ENCODE peak calls at places on chromosomes 11 and 22, in nine cellular contexts. Z, H, G, W, I, L, D, O and S are unnamed samples.
A peak's percentile ranks its signal among the peaks of the same experiment; 100 is the strongest.

GRCh38 chr11:82871646-82872045 is 28.6 kb downstream of the PRCP start:
- DNase-seq in Z (no peak), H (no peak), G (no peak), W (no peak), I (no peak), L (no peak), D (no peak), O (no peak), S (no peak)

GRCh38 chr11:63667993-63668392 is 3.2 kb downstream of the ATL3 start:
- DNase-seq in Z (no peak), H (no peak), G (no peak), W (no peak), I (no peak), L (no peak), D (no peak), O (no peak), S (no peak)

GRCh38 chr11:22753401-22753800 is 76.2 kb downstream of the SVIP start:
- DNase-seq in Z (no peak), H (no peak), G (no peak), W (no peak), I (no peak), L (no peak), D (no peak), O (no peak), S (no peak)

GRCh38 chr11:10405858-10406592 is 49.0 kb upstream of the AMPD3 start:
- DNase-seq in Z (peak; percentile 82), H (peak; percentile 31), G (peak; percentile 62), W (peak; percentile 81), I (peak; percentile 48), L (peak; percentile 80), D (no peak), O (peak; percentile 79), S (no peak)

GRCh38 chr22:41910599-41911291 is 4.1 kb downstream of the SHISA8 start:
- DNase-seq in Z (peak; percentile 76), H (no peak), G (no peak), W (no peak), I (peak; percentile 61), L (peak; percentile 29), D (peak; percentile 64), O (peak; percentile 62), S (no peak)

GRCh38 chr11:132312616-132313210 is 942.3 kb downstream of the NTM start:
- DNase-seq in Z (no peak), H (peak; percentile 23), G (no peak), W (peak; percentile 39), I (no peak), L (no peak), D (no peak), O (no peak), S (no peak)

GRCh38 chr11:116505466-116506247 is 267.1 kb downstream of the BUD13 start:
- DNase-seq in Z (no peak), H (no peak), G (no peak), W (no peak), I (no peak), L (no peak), D (no peak), O (no peak), S (no peak)

GRCh38 chr22:31346733-31347250 is 646 bp upstream of the PATZ1 start:
- DNase-seq in Z (peak; percentile 63), H (no peak), G (peak; percentile 56), W (peak; percentile 57), I (peak; percentile 63), L (no peak), D (peak; percentile 78), O (peak; percentile 73), S (peak; percentile 74)

GRCh38 chr11:114382509-114382908 is 17.8 kb downstream of the C11orf71 start:
- DNase-seq in Z (no peak), H (no peak), G (no peak), W (no peak), I (no peak), L (no peak), D (no peak), O (no peak), S (no peak)

GRCh38 chr11:103798029-103798428 is 238.4 kb upstream of the DDI1 start:
- DNase-seq in Z (no peak), H (no peak), G (no peak), W (no peak), I (no peak), L (no peak), D (no peak), O (no peak), S (no peak)

GRCh38 chr11:86869531-86869930 is 69.2 kb downstream of the PRSS23 start:
- DNase-seq in Z (no peak), H (no peak), G (no peak), W (no peak), I (no peak), L (no peak), D (no peak), O (no peak), S (no peak)

GRCh38 chr11:65791719-65792213 is 4.9 kb downstream of the OVOL1 start:
- DNase-seq in Z (no peak), H (no peak), G (no peak), W (no peak), I (peak; percentile 62), L (no peak), D (no peak), O (no peak), S (no peak)

GRCh38 chr11:60847906-60848305 is 6.0 kb downstream of the CCDC86 start:
- DNase-seq in Z (no peak), H (no peak), G (no peak), W (no peak), I (no peak), L (no peak), D (no peak), O (no peak), S (no peak)

GRCh38 chr11:60844870-60845221 is 2.9 kb downstream of the CCDC86 start:
- DNase-seq in Z (peak; percentile 78), H (no peak), G (no peak), W (no peak), I (no peak), L (no peak), D (no peak), O (peak; percentile 33), S (no peak)

GRCh38 chr11:60845338-60845737 is 3.4 kb downstream of the CCDC86 start:
- DNase-seq in Z (no peak), H (no peak), G (no peak), W (no peak), I (no peak), L (no peak), D (no peak), O (no peak), S (no peak)

GRCh38 chr11:60848714-60849151 is 6.8 kb downstream of the CCDC86 start:
- DNase-seq in Z (no peak), H (no peak), G (no peak), W (no peak), I (no peak), L (no peak), D (no peak), O (no peak), S (no peak)

GRCh38 chr11:60847281-60847680 is 5.4 kb downstream of the CCDC86 start:
- DNase-seq in Z (no peak), H (no peak), G (no peak), W (no peak), I (no peak), L (no peak), D (no peak), O (no peak), S (no peak)
- TF ChIP-seq CTCF in Z (no peak), H (no peak), G (no peak), W (no peak), I (no peak), L (no peak), D (no peak), O (no peak), S (no peak)

GRCh38 chr11:119693253-119693815 is 35.7 kb downstream of the NECTIN1 start:
- DNase-seq in Z (no peak), H (no peak), G (no peak), W (no peak), I (no peak), L (no peak), D (no peak), O (no peak), S (no peak)
- H3K27me3 ChIP-seq in Z (no peaks in the 10 kb centered on the region), H (no peaks in the 10 kb centered on the region), G (no peaks in the 10 kb centered on the region), W (peaks cover 69% of the 10 kb centered on the region), I (no peaks in the 10 kb centered on the region), L (no peaks in the 10 kb centered on the region), D (no peaks in the 10 kb centered on the region), O (no peaks in the 10 kb centered on the region), S (no peaks in the 10 kb centered on the region)

GRCh38 chr11:60771879-60772525 is 13.1 kb upstream of the MS4A10 start:
- DNase-seq in Z (peak; percentile 21), H (no peak), G (no peak), W (no peak), I (no peak), L (no peak), D (no peak), O (no peak), S (peak; percentile 10)

GRCh38 chr11:60769273-60769672 is 12.6 kb downstream of the MS4A15 start:
- DNase-seq in Z (no peak), H (no peak), G (no peak), W (no peak), I (no peak), L (no peak), D (no peak), O (no peak), S (no peak)

GRCh38 chr11:60771146-60771545 is 14.0 kb upstream of the MS4A10 start:
- DNase-seq in Z (no peak), H (no peak), G (no peak), W (no peak), I (no peak), L (no peak), D (no peak), O (no peak), S (no peak)

GRCh38 chr11:60768202-60768601 is 11.5 kb downstream of the MS4A15 start:
- DNase-seq in Z (no peak), H (no peak), G (no peak), W (no peak), I (no peak), L (no peak), D (no peak), O (no peak), S (no peak)

GRCh38 chr11:60769811-60770210 is 13.1 kb downstream of the MS4A15 start:
- DNase-seq in Z (no peak), H (no peak), G (no peak), W (no peak), I (no peak), L (no peak), D (no peak), O (no peak), S (no peak)
- TF ChIP-seq POLR2A in Z (no peak), H (no peak), G (no peak), W (no peak), I (no peak), L (no peak), D (no peak), O (no peak), S (no peak)

DNA sequence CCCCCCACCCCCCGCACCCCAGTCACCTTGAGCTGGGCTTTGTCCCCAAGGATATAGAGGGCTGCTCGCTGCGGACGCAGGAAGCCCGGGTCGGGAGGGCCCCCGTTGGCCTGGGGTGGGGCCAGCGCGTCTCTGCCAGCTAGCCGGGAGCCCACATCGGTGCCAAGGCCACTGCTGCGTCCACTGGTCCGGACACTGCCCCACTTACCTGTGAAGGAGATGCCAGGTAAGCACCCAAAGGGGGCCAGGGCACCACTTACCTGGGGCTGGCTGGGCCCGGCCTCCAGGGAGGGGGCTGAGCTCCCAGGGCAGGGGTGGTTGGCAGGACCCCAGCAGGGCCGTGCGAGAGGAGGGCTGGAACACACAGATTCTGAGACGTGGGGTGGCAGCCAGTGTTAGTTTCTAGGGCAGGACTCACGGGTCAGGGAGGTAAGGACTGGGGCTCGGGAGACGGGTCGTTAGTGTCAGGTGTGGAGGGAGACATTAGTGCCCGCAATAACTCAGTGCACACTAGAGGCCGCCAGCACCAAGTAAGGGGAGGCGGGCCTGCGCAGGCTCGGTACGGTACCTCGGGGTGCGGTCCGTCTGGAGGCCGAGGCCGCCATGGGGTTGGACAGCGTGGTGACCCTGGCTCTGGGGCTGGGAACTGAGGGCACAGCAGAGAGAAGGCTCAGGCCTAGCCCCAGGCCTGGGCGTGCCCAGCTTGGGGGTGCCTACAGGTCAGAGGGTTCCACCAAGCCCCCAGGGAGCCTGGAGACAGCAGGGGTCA is 18.2 kb downstream of the SBF1 start:
- DNase-seq in Z (no peak), H (no peak), G (no peak), W (no peak), I (no peak), L (no peak), D (no peak), O (no peak), S (no peak)
- TF ChIP-seq CTCF in Z (no peak), H (peak; percentile 76), G (no peak), W (peak; percentile 44), I (no peak), L (no peak), D (no peak), O (no peak), S (peak; percentile 7)